ENCODE peak calls at places on chromosomes 7 and 10, in four cellular contexts. X, N, R and M are unnamed samples.

GRCh38 chr10:103764296-103765088 is 90.9 kb downstream of the SH3PXD2A start:
- DNase-seq in X (no peak), N (no peak), R (no peak), M (no peak)

GRCh38 chr7:51601461-51601860 is 284.9 kb upstream of the COBL start:
- DNase-seq in X (no peak), N (no peak), R (no peak), M (no peak)

GRCh38 chr7:3089493-3089892 is 45.8 kb upstream of the CARD11 start:
- DNase-seq in X (no peak), N (no peak), R (peak; percentile 6), M (no peak)

GRCh38 chr7:151837285-151838042 is 39.5 kb downstream of the PRKAG2 start:
- DNase-seq in X (no peak), N (no peak), R (no peak), M (no peak)

GRCh38 chr7:139658919-139659675 is 118.7 kb downstream of the HIPK2 start:
- DNase-seq in X (no peak), N (no peak), R (no peak), M (no peak)

GRCh38 chr7:91330378-91331295 is 66.4 kb downstream of the FZD1 start:
- DNase-seq in X (no peak), N (no peak), R (no peak), M (no peak)

GRCh38 chr7:95686109-95686508 is 86.2 kb upstream of the DYNC1I1 start:
- DNase-seq in X (peak; percentile 50), N (peak; percentile 46), R (peak; percentile 39), M (peak; percentile 70)

GRCh38 chr7:104779888-104780287 is 234.1 kb upstream of the KMT2E start:
- DNase-seq in X (no peak), N (no peak), R (no peak), M (no peak)

GRCh38 chr7:151410405-151411390 is 860 bp upstream of the WDR86 start:
- DNase-seq in X (no peak), N (no peak), R (no peak), M (no peak)

GRCh38 chr7:27616186-27616491 is 46.5 kb downstream of the HIBADH start:
- DNase-seq in X (no peak), N (no peak), R (no peak), M (no peak)

GRCh38 chr10:122487231-122487765 is 25.9 kb downstream of the HTRA1 start:
- DNase-seq in X (no peak), N (no peak), R (peak; percentile 78), M (no peak)

GRCh38 chr10:33535866-33536265 is 201.4 kb upstream of the NRP1 start:
- DNase-seq in X (no peak), N (no peak), R (no peak), M (no peak)

GRCh38 chr10:1572519-1573333 is 164.6 kb downstream of the ADARB2 start:
- DNase-seq in X (no peak), N (no peak), R (no peak), M (no peak)

GRCh38 chr7:46932656-46933424 is 649.1 kb downstream of the TNS3 start:
- DNase-seq in X (peak; percentile 85), N (no peak), R (peak; percentile 96), M (peak; percentile 82)

GRCh38 chr7:39709768-39710291 is 86.5 kb downstream of the RALA start:
- DNase-seq in X (peak; percentile 16), N (no peak), R (peak; percentile 91), M (peak; percentile 41)

GRCh38 chr10:127576751-127577161 is 27.6 kb downstream of the NPS start:
- DNase-seq in X (no peak), N (no peak), R (no peak), M (no peak)

GRCh38 chr10:26697163-26697921 is at the start of gene PDSS1:
- DNase-seq in X (peak; percentile 38), N (peak; percentile 75), R (peak; percentile 50), M (peak; percentile 70)

GRCh38 chr10:57218382-57218781 is 857.3 kb upstream of the ZWINT start:
- DNase-seq in X (no peak), N (no peak), R (no peak), M (no peak)

GRCh38 chr7:145732521-145732920 is 384.1 kb upstream of the CNTNAP2 start:
- DNase-seq in X (no peak), N (no peak), R (no peak), M (no peak)

GRCh38 chr7:17495655-17496396 is 197.4 kb downstream of the AHR start:
- DNase-seq in X (no peak), N (no peak), R (no peak), M (no peak)

GRCh38 chr7:21200513-21200912 is 227.4 kb upstream of the SP4 start:
- DNase-seq in X (no peak), N (no peak), R (no peak), M (no peak)

GRCh38 chr10:89653410-89653828 is 8.4 kb upstream of the PANK1 start:
- DNase-seq in X (no peak), N (no peak), R (peak; percentile 63), M (no peak)

GRCh38 chr7:132680590-132680989 is 104.3 kb upstream of the PLXNA4 start:
- DNase-seq in X (no peak), N (no peak), R (no peak), M (no peak)

GRCh38 chr10:96651998-96652431 is 65.2 kb upstream of the TM9SF3 start:
- DNase-seq in X (no peak), N (no peak), R (no peak), M (no peak)

GRCh38 chr7:35571596-35572240 is 123.2 kb downstream of the HERPUD2 start:
- DNase-seq in X (no peak), N (no peak), R (no peak), M (no peak)

GRCh38 chr10:92756233-92757065 is 66.7 kb downstream of the HHEX start:
- DNase-seq in X (no peak), N (no peak), R (peak; percentile 44), M (no peak)

GRCh38 chr7:6392712-6393666 is 54.8 kb downstream of the DAGLB start:
- DNase-seq in X (peak; percentile 74), N (peak; percentile 73), R (peak; percentile 77), M (peak; percentile 91)

GRCh38 chr10:80664071-80664680 is 126.5 kb downstream of the SH2D4B start:
- DNase-seq in X (peak; percentile 85), N (peak; percentile 61), R (peak; percentile 33), M (peak; percentile 65)

GRCh38 chr7:116246357-116246756 is 36.0 kb downstream of the TES start:
- DNase-seq in X (no peak), N (no peak), R (no peak), M (no peak)

GRCh38 chr7:147569514-147569913 is 1021.1 kb upstream of the C7orf33 start:
- DNase-seq in X (no peak), N (no peak), R (no peak), M (no peak)

GRCh38 chr10:77091745-77092144 is 545.9 kb downstream of the KCNMA1 start:
- DNase-seq in X (no peak), N (no peak), R (no peak), M (no peak)

GRCh38 chr10:124033887-124034218 is 59.5 kb downstream of the CHST15 start:
- DNase-seq in X (no peak), N (no peak), R (no peak), M (no peak)
- H3K4me1 ChIP-seq in X (peaks cover 9% of the 10 kb centered on the region), N (no peaks in the 10 kb centered on the region), R (no peaks in the 10 kb centered on the region), M (peaks cover 27% of the 10 kb centered on the region)

DNA sequence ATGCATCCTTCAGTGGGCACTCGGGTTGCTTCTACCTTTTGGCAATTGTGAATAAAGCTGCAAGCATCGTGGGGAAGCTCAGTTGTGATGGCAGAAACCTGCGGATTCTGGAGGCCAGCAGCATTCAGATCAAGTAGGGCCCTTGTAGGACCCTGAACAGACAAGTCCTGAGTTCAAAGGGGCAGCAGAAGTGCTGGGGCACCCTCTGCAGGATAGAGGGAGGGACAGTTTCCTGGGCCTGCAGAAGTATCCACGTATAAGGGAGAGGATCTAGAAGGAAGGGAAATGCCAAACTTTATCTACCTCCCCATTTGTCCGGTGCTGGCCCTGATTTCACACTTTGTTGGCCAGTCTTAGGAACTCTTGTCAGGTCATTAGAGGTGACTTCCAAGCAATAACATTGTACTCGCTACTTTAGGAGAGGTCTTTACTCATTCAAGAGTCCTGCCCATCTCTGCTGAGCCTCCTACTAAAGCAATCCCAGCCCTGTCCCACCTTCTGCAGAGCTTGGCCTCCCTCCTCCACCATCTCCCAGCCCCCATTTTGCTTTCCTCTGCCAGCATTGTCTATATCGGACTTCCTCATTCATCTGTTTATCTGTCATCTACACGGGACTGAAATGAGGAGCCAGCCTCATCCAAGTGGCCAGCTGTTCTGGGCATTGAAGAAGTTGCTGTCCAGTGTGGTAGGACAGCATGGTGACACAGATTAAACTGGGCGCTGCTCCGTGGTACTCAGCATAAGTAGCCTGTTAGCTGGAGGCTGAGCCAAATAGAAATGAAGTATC is 26.6 kb upstream of the R3HCC1L start:
- DNase-seq in X (no peak), N (no peak), R (no peak), M (no peak)
- TF ChIP-seq CTCF in X (no peak), N (no peak), R (no peak), M (no peak)

DNA sequence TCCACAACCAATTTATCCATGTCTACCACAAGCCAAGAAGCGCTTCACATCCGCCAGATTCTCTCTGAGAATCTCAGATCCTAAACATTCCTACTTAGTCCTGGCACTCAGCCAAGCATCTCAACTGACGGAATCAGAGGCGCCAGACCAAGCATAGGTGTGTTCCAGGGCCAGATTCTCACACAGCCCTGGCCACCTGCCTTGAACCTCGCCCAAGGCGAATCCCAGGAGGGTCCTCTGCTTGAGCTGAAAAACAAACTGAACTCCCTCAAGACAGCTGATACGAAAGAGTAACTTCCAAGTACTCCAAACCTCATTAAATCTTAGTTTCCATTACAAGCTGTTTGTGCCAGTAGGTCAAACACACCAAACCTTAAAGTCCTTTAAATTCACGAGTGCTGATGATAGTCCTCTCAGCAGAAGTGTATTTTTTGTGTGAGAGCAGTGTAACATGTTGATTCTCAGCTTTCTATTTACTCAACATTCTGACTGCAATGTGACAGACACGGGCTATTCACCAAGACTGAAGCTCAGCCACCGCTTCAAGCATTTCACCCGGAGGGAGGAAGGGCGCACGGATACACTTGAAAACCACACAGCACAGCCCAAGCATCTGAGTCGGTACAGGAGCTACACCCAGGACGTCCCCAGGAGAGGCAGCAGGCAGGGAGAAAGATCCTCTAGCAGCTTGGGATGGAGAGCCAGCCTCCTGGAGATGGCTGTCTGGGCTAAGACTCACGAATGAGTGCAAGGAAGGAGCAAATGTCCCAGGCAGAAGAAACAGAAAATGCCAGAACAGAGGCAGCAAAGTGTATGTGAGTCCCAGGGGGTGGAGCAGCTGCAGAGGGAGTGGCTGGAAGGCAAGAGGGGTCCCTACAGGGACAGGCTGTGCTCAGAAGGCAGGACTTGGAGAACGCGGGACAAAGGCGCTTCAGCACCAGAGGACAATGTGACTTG is 6.0 kb downstream of the PARD3 start:
- DNase-seq in X (peak; percentile 23), N (no peak), R (peak; percentile 43), M (no peak)
- H3K4me3 ChIP-seq in X (peak overlapping the region; percentile 9), N (no peak overlapping the region), R (peak overlapping the region; percentile 44), M (no peak overlapping the region)

GRCh38 chr10:62057872-62058271 is 156.4 kb downstream of the ARID5B start:
- DNase-seq in X (no peak), N (no peak), R (no peak), M (no peak)

GRCh38 chr10:62056219-62056618 is 154.7 kb downstream of the ARID5B start:
- DNase-seq in X (no peak), N (no peak), R (no peak), M (no peak)

GRCh38 chr10:62056660-62057059 is 155.2 kb downstream of the ARID5B start:
- DNase-seq in X (no peak), N (no peak), R (no peak), M (no peak)

GRCh38 chr10:62058476-62058875 is 157.0 kb downstream of the ARID5B start:
- DNase-seq in X (no peak), N (no peak), R (no peak), M (no peak)

GRCh38 chr10:62057359-62057758 is 155.9 kb downstream of the ARID5B start:
- DNase-seq in X (peak; percentile 48), N (no peak), R (no peak), M (no peak)
- H3K4me1 ChIP-seq in X (peaks cover 76% of the 10 kb centered on the region), N (peaks cover 79% of the 10 kb centered on the region), R (peaks cover 28% of the 10 kb centered on the region), M (peaks cover 10% of the 10 kb centered on the region)

GRCh38 chr10:72044417-72045041 is 43.8 kb downstream of the SPOCK2 start:
- DNase-seq in X (no peak), N (peak; percentile 50), R (peak; percentile 28), M (peak; percentile 86)
- TF ChIP-seq CTCF in X (no peak), N (peak; percentile 65), R (peak; percentile 34), M (peak; percentile 18)